ENCODE peak calls at places on chromosomes 11 and 22, in seven cellular contexts. One of them, this sample, is unnamed.

GRCh38 chr11:47451990-47452389 is 3.1 kb upstream of the RAPSN start:
- DNase-seq in frontal cortex: no peak
- DNase-seq in endodermal cell: no peak
- DNase-seq in C1 segment of cervical spinal cord: no peak
- DNase-seq in activated CD4-positive, alpha-beta T cell treated with anti-CD3 and anti-CD28 coated beads, Interleukin-2, amount 50 U/mL, for 24 hours: no peak
- DNase-seq in psoas muscle: no peak
- DNase-seq in posterior cingulate gyrus: no peak
- DNase-seq in this sample: no peak

GRCh38 chr11:129881570-129882170 is 13.7 kb downstream of the NFRKB start:
- DNase-seq in posterior cingulate gyrus: no peak
- DNase-seq in psoas muscle: no peak
- DNase-seq in frontal cortex: peak
- DNase-seq in C1 segment of cervical spinal cord: no peak
- DNase-seq in endodermal cell: peak
- DNase-seq in activated CD4-positive, alpha-beta T cell treated with anti-CD3 and anti-CD28 coated beads, Interleukin-2, amount 50 U/mL, for 24 hours: peak
- DNase-seq in this sample: no peak

GRCh38 chr11:84686726-84687125 is 940.4 kb downstream of the DLG2 start:
- DNase-seq in frontal cortex: no peak
- DNase-seq in psoas muscle: no peak
- DNase-seq in activated CD4-positive, alpha-beta T cell treated with anti-CD3 and anti-CD28 coated beads, Interleukin-2, amount 50 U/mL, for 24 hours: no peak
- DNase-seq in posterior cingulate gyrus: no peak
- DNase-seq in C1 segment of cervical spinal cord: no peak
- DNase-seq in endodermal cell: no peak
- DNase-seq in this sample: no peak

GRCh38 chr22:31233001-31233400 is 20.9 kb downstream of the LIMK2 start:
- DNase-seq in psoas muscle: no peak
- DNase-seq in C1 segment of cervical spinal cord: no peak
- DNase-seq in endodermal cell: no peak
- DNase-seq in activated CD4-positive, alpha-beta T cell treated with anti-CD3 and anti-CD28 coated beads, Interleukin-2, amount 50 U/mL, for 24 hours: no peak
- DNase-seq in frontal cortex: no peak
- DNase-seq in posterior cingulate gyrus: no peak
- DNase-seq in this sample: no peak

GRCh38 chr22:42758929-42759629 is 38.4 kb upstream of the A4GALT start:
- DNase-seq in endodermal cell: no peak
- DNase-seq in frontal cortex: no peak
- DNase-seq in C1 segment of cervical spinal cord: no peak
- DNase-seq in activated CD4-positive, alpha-beta T cell treated with anti-CD3 and anti-CD28 coated beads, Interleukin-2, amount 50 U/mL, for 24 hours: no peak
- DNase-seq in psoas muscle: no peak
- DNase-seq in posterior cingulate gyrus: no peak
- DNase-seq in this sample: no peak

GRCh38 chr11:110376711-110377324 is 52.9 kb upstream of the FDX1 start:
- DNase-seq in activated CD4-positive, alpha-beta T cell treated with anti-CD3 and anti-CD28 coated beads, Interleukin-2, amount 50 U/mL, for 24 hours: peak
- DNase-seq in frontal cortex: peak
- DNase-seq in C1 segment of cervical spinal cord: no peak
- DNase-seq in endodermal cell: peak
- DNase-seq in psoas muscle: peak
- DNase-seq in posterior cingulate gyrus: no peak
- DNase-seq in this sample: peak

GRCh38 chr11:114098927-114099326 is 39.4 kb downstream of the ZBTB16 start:
- DNase-seq in endodermal cell: no peak
- DNase-seq in posterior cingulate gyrus: no peak
- DNase-seq in activated CD4-positive, alpha-beta T cell treated with anti-CD3 and anti-CD28 coated beads, Interleukin-2, amount 50 U/mL, for 24 hours: no peak
- DNase-seq in frontal cortex: no peak
- DNase-seq in psoas muscle: no peak
- DNase-seq in C1 segment of cervical spinal cord: no peak
- DNase-seq in this sample: no peak

GRCh38 chr22:22403771-22404170 is 104.8 kb downstream of the ZNF280B start:
- DNase-seq in endodermal cell: peak
- DNase-seq in posterior cingulate gyrus: no peak
- DNase-seq in C1 segment of cervical spinal cord: no peak
- DNase-seq in frontal cortex: no peak
- DNase-seq in psoas muscle: no peak
- DNase-seq in activated CD4-positive, alpha-beta T cell treated with anti-CD3 and anti-CD28 coated beads, Interleukin-2, amount 50 U/mL, for 24 hours: no peak
- DNase-seq in this sample: no peak

GRCh38 chr11:115215694-115216615 is 288.3 kb downstream of the CADM1 start:
- DNase-seq in posterior cingulate gyrus: no peak
- DNase-seq in activated CD4-positive, alpha-beta T cell treated with anti-CD3 and anti-CD28 coated beads, Interleukin-2, amount 50 U/mL, for 24 hours: no peak
- DNase-seq in frontal cortex: no peak
- DNase-seq in endodermal cell: peak
- DNase-seq in C1 segment of cervical spinal cord: no peak
- DNase-seq in psoas muscle: no peak
- DNase-seq in this sample: no peak

GRCh38 chr11:126702987-126703386 is 297.6 kb downstream of the KIRREL3 start:
- DNase-seq in endodermal cell: no peak
- DNase-seq in frontal cortex: no peak
- DNase-seq in posterior cingulate gyrus: no peak
- DNase-seq in C1 segment of cervical spinal cord: peak
- DNase-seq in psoas muscle: no peak
- DNase-seq in activated CD4-positive, alpha-beta T cell treated with anti-CD3 and anti-CD28 coated beads, Interleukin-2, amount 50 U/mL, for 24 hours: no peak
- DNase-seq in this sample: peak

GRCh38 chr22:38494498-38494897 is 11.6 kb downstream of the DDX17 start:
- DNase-seq in psoas muscle: no peak
- DNase-seq in activated CD4-positive, alpha-beta T cell treated with anti-CD3 and anti-CD28 coated beads, Interleukin-2, amount 50 U/mL, for 24 hours: no peak
- DNase-seq in C1 segment of cervical spinal cord: no peak
- DNase-seq in frontal cortex: no peak
- DNase-seq in posterior cingulate gyrus: no peak
- DNase-seq in endodermal cell: no peak
- DNase-seq in this sample: no peak

GRCh38 chr22:44611880-44612496 is 90.0 kb upstream of the PRR5 start:
- DNase-seq in activated CD4-positive, alpha-beta T cell treated with anti-CD3 and anti-CD28 coated beads, Interleukin-2, amount 50 U/mL, for 24 hours: no peak
- DNase-seq in frontal cortex: no peak
- DNase-seq in C1 segment of cervical spinal cord: no peak
- DNase-seq in endodermal cell: no peak
- DNase-seq in posterior cingulate gyrus: no peak
- DNase-seq in psoas muscle: no peak
- DNase-seq in this sample: no peak

GRCh38 chr11:20397281-20397680 is 9.8 kb downstream of the PRMT3 start:
- DNase-seq in endodermal cell: no peak
- DNase-seq in frontal cortex: peak
- DNase-seq in C1 segment of cervical spinal cord: no peak
- DNase-seq in posterior cingulate gyrus: no peak
- DNase-seq in activated CD4-positive, alpha-beta T cell treated with anti-CD3 and anti-CD28 coated beads, Interleukin-2, amount 50 U/mL, for 24 hours: no peak
- DNase-seq in psoas muscle: no peak
- DNase-seq in this sample: no peak

GRCh38 chr11:10257478-10257877 is 36.5 kb downstream of the SBF2 start:
- DNase-seq in C1 segment of cervical spinal cord: no peak
- DNase-seq in frontal cortex: no peak
- DNase-seq in activated CD4-positive, alpha-beta T cell treated with anti-CD3 and anti-CD28 coated beads, Interleukin-2, amount 50 U/mL, for 24 hours: no peak
- DNase-seq in endodermal cell: peak
- DNase-seq in psoas muscle: no peak
- DNase-seq in posterior cingulate gyrus: no peak
- DNase-seq in this sample: no peak

GRCh38 chr11:28674432-28675076 is 566.4 kb downstream of the METTL15 start:
- DNase-seq in posterior cingulate gyrus: no peak
- DNase-seq in psoas muscle: no peak
- DNase-seq in endodermal cell: peak
- DNase-seq in C1 segment of cervical spinal cord: no peak
- DNase-seq in frontal cortex: no peak
- DNase-seq in activated CD4-positive, alpha-beta T cell treated with anti-CD3 and anti-CD28 coated beads, Interleukin-2, amount 50 U/mL, for 24 hours: no peak
- DNase-seq in this sample: no peak

GRCh38 chr11:121372671-121373429 is 79.3 kb upstream of the SORL1 start:
- DNase-seq in activated CD4-positive, alpha-beta T cell treated with anti-CD3 and anti-CD28 coated beads, Interleukin-2, amount 50 U/mL, for 24 hours: no peak
- DNase-seq in C1 segment of cervical spinal cord: no peak
- DNase-seq in psoas muscle: no peak
- DNase-seq in endodermal cell: peak
- DNase-seq in posterior cingulate gyrus: no peak
- DNase-seq in frontal cortex: no peak
- DNase-seq in this sample: no peak

GRCh38 chr22:20241579-20242392 is 26.3 kb downstream of the RTN4R start:
- DNase-seq in activated CD4-positive, alpha-beta T cell treated with anti-CD3 and anti-CD28 coated beads, Interleukin-2, amount 50 U/mL, for 24 hours: no peak
- DNase-seq in frontal cortex: no peak
- DNase-seq in endodermal cell: no peak
- DNase-seq in C1 segment of cervical spinal cord: no peak
- DNase-seq in posterior cingulate gyrus: no peak
- DNase-seq in psoas muscle: no peak
- DNase-seq in this sample: peak

GRCh38 chr11:33151411-33151810 is 9.9 kb downstream of the CSTF3 start:
- DNase-seq in endodermal cell: no peak
- DNase-seq in psoas muscle: no peak
- DNase-seq in activated CD4-positive, alpha-beta T cell treated with anti-CD3 and anti-CD28 coated beads, Interleukin-2, amount 50 U/mL, for 24 hours: no peak
- DNase-seq in frontal cortex: no peak
- DNase-seq in posterior cingulate gyrus: no peak
- DNase-seq in C1 segment of cervical spinal cord: no peak
- DNase-seq in this sample: no peak

GRCh38 chr11:93099811-93100210 is 98.0 kb downstream of the SLC36A4 start:
- DNase-seq in C1 segment of cervical spinal cord: no peak
- DNase-seq in activated CD4-positive, alpha-beta T cell treated with anti-CD3 and anti-CD28 coated beads, Interleukin-2, amount 50 U/mL, for 24 hours: no peak
- DNase-seq in posterior cingulate gyrus: no peak
- DNase-seq in endodermal cell: no peak
- DNase-seq in psoas muscle: no peak
- DNase-seq in frontal cortex: no peak
- DNase-seq in this sample: no peak

GRCh38 chr22:30265851-30266444 is 703 bp downstream of the OSM start:
- DNase-seq in endodermal cell: peak
- DNase-seq in C1 segment of cervical spinal cord: peak
- DNase-seq in frontal cortex: no peak
- DNase-seq in psoas muscle: peak
- DNase-seq in activated CD4-positive, alpha-beta T cell treated with anti-CD3 and anti-CD28 coated beads, Interleukin-2, amount 50 U/mL, for 24 hours: peak
- DNase-seq in posterior cingulate gyrus: no peak
- DNase-seq in this sample: no peak

GRCh38 chr11:71206186-71206585 is 46.2 kb downstream of the SHANK2 start:
- DNase-seq in posterior cingulate gyrus: no peak
- DNase-seq in activated CD4-positive, alpha-beta T cell treated with anti-CD3 and anti-CD28 coated beads, Interleukin-2, amount 50 U/mL, for 24 hours: no peak
- DNase-seq in C1 segment of cervical spinal cord: no peak
- DNase-seq in frontal cortex: no peak
- DNase-seq in psoas muscle: peak
- DNase-seq in endodermal cell: no peak
- DNase-seq in this sample: no peak